ENCODE peak calls at places on chromosomes 6 and 20, in four cellular contexts. P, S, Z and H are unnamed samples.

GRCh38 chr6:153588328-153588727 is 450.7 kb upstream of the OPRM1 start:
- DNase-seq in P (no peak), S (no peak), Z (no peak), H (no peak)

GRCh38 chr6:88165877-88166492 is at the start of gene CNR1:
- DNase-seq in P (peak), S (no peak), Z (peak), H (peak)

GRCh38 chr20:49397525-49397924 is 84.9 kb downstream of the KCNB1 start:
- DNase-seq in P (no peak), S (peak), Z (no peak), H (no peak)

GRCh38 chr6:90753820-90754604 is 167.1 kb upstream of the MAP3K7 start:
- DNase-seq in P (no peak), S (no peak), Z (no peak), H (no peak)

GRCh38 chr6:39357998-39358686 is 35.6 kb upstream of the KCNK16 start:
- DNase-seq in P (no peak), S (peak), Z (peak), H (no peak)

GRCh38 chr20:50017576-50018248 is 34.9 kb downstream of the SNAI1 start:
- DNase-seq in P (no peak), S (no peak), Z (no peak), H (no peak)

GRCh38 chr20:41480054-41480770 is 113.6 kb upstream of the EMILIN3 start:
- DNase-seq in P (no peak), S (no peak), Z (no peak), H (no peak)

GRCh38 chr6:15921243-15921642 is 207.6 kb upstream of the MYLIP start:
- DNase-seq in P (no peak), S (no peak), Z (no peak), H (no peak)

GRCh38 chr20:36676701-36677421 is 30.9 kb upstream of the SLA2 start:
- DNase-seq in P (peak), S (no peak), Z (peak), H (peak)

GRCh38 chr20:24643731-24644130 is 174.3 kb downstream of the SYNDIG1 start:
- DNase-seq in P (no peak), S (no peak), Z (no peak), H (no peak)

GRCh38 chr6:105443941-105444340 is 41.1 kb upstream of the PREP start:
- DNase-seq in P (no peak), S (no peak), Z (no peak), H (no peak)
- H4K5ac ChIP-seq in P (no peak), S (no peak), Z (no peak), H (no peak)

DNA sequence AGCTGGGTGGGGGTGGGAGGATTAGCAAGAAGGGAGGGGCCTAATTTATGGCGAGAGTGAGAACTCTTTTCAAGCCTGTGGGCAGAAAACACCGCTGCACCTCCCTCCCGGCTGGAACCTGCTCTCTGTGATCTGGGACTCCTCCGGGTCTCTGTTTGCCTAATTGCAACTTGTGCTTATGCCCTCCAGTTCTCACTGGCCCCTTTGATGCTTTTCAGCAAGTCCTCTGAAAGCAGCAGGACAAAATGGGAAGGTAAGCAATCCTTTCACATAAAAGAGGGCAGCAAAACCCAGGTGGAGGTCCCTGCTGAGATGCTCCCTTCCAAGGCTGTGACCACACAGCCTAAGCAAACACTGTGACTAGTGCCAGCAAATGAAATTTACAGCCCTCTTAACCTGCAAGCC is 523.0 kb upstream of the FLRT3 start:
- DNase-seq in P (peak), S (no peak), Z (peak), H (peak)
- H4K5ac ChIP-seq in P (no peak), S (no peak), Z (no peak), H (no peak)

DNA sequence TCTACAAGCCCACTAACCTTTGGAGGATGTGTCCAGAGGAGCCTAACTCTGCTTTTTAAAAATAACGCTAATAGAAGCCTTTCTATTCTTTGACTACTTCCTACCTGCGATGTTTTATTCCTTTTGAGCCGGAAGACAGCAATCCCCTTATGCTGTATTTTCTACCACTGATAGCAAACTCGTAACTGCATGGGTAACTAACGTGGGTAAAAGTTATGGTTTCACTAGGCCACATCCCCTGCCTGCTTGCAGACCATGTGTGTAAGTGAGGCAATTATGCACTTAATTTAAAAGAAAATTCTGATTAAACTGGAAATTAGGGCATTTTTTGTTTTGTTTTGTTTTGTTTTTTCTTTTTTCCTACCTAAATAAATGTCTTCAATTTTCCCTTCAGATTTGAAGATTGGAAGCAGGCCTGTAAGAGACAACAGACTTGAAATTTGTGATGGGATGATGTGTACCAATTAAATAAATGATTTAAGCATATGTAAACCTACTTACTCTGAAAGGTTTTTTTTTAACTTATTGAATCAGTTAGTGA is 933 bp downstream of the UFL1 start:
- DNase-seq in P (peak), S (peak), Z (no peak), H (no peak)
- H4K5ac ChIP-seq in P (no peak), S (peak), Z (no peak), H (no peak)

DNA sequence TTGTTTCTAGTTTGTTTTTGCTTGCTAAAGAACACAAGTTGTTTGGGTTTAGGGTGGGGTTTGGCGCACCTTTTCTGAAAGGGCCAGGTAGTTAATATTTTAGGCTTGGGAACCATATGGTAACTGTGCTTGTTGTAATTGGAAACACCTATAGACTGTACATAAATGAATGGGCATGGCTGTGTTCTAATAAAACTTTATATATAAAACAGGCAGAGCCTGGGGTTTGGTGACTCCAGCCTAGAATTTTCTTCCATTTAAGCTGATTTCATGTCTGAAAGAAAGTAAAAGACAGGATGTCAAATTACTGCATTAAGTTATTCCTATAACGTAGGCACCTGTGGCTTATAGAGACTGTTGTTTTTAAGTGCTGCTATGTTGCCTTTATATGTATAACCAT is 36.1 kb upstream of the MAPK13 start:
- DNase-seq in P (no peak), S (no peak), Z (no peak), H (no peak)
- H4K5ac ChIP-seq in P (no peak), S (no peak), Z (no peak), H (no peak)

DNA sequence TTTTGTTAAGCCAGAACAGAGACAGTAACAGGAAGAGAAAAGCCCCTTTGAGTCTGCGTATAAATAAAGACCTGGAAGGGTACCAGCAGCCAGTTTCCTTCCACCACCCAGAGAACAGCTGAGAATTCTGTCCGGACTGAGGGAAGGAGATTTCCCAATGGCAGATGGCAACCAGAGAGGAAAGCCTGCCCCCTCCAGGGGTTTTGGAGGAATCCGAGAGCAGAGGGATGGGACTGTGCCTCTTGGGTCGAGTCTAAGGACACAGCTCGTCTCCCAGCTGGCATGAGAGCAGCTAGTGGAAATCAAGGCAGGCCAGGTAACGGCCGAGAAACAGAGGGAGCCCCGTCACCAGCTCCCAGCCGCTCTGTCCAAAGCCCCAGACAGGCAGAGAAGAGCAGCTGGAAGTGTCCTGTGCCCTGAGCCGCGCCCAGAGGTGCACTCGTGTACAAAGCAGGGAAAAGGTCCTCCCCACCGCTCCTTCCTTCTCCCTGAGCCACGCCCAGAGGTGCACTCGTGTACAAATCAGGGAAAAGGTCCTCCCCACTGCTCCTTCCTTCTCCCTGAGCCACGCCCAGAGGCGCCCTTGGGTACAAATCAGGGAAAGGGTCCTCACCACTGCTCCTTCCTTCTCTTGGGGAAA is 134.0 kb upstream of the SNX9 start:
- DNase-seq in P (peak), S (peak), Z (peak), H (peak)
- H4K5ac ChIP-seq in P (no peak), S (no peak), Z (no peak), H (no peak)

DNA sequence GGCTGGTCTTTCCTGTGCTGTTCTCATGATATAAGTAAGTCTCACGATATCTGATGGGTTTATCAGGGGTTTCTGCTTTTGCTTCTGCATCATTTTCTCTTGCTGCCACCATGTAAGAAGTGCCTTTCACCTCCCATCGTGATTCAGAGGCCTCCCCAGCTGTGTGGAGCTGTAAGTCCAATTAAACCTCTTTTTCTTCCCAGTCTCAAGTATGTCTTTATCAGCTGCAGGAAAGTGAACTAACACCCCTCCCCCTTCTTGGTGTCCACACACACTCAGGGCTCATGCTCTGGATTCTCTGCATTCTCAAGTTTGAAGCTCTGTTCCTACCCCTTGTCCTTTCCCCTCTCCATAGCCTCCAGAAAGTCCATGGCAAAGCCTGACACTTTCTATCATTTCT is 107.1 kb downstream of the THBS2 start:
- DNase-seq in P (peak), S (no peak), Z (no peak), H (no peak)
- H4K5ac ChIP-seq in P (no peak), S (peak), Z (no peak), H (no peak)

GRCh38 chr6:46327769-46328168 is 157.0 kb upstream of the ENPP5 start:
- DNase-seq in P (no peak), S (no peak), Z (no peak), H (no peak)
- H4K5ac ChIP-seq in P (no peak), S (no peak), Z (no peak), H (no peak)